ENCODE peak calls at places on chromosomes 5 and 9, in ten cellular contexts. X is AG10803, G is GM12865, S is astrocyte of the spinal cord, R is body of pancreas, N is HepG2, E is gastrocnemius medialis, P is brain microvascular endothelial cell, V is fibroblast of lung, K is endodermal cell. I is an unnamed sample.

GRCh38 chr5:35198681-35199080 is 31.6 kb downstream of the PRLR start:
- DNase-seq in X (peak), E (no peak), N (no peak), P (peak), V (peak), S (peak), R (no peak), G (no peak), K (peak), I (peak)

GRCh38 chr9:102740578-102740977 is 254.6 kb upstream of the CYLC2 start:
- DNase-seq in S (no peak), K (no peak), G (no peak), E (no peak), P (no peak), N (no peak), R (no peak), X (no peak), V (no peak), I (no peak)

GRCh38 chr9:2800385-2801179 is 43.3 kb downstream of the PUM3 start:
- DNase-seq in P (no peak), S (no peak), G (no peak), N (peak), E (no peak), K (no peak), V (peak), X (no peak), R (peak), I (peak)

GRCh38 chr5:151742870-151743294 is 15.5 kb downstream of the ATOX1 start:
- DNase-seq in P (peak), V (peak), E (no peak), K (peak), G (peak), S (peak), R (peak), N (peak), X (peak), I (peak)

GRCh38 chr5:10324519-10325370 is 17.0 kb upstream of the CMBL start:
- DNase-seq in K (peak), S (no peak), P (no peak), N (no peak), G (no peak), E (no peak), R (no peak), X (no peak), V (no peak), I (no peak)

GRCh38 chr5:31408814-31409213 is 123.1 kb downstream of the DROSHA start:
- DNase-seq in P (peak), N (no peak), K (no peak), G (no peak), R (no peak), E (no peak), V (peak), S (peak), X (peak), I (peak)

GRCh38 chr9:88537743-88538055 is 2.7 kb downstream of the NXNL2 start:
- DNase-seq in R (peak), E (no peak), V (peak), X (peak), S (peak), N (no peak), G (peak), P (peak), K (peak), I (peak)

GRCh38 chr5:108998216-108998615 is 250.5 kb downstream of the FER start:
- DNase-seq in V (no peak), P (no peak), E (no peak), G (no peak), X (no peak), K (no peak), N (no peak), S (no peak), R (no peak), I (no peak)

GRCh38 chr5:102668220-102668930 is 86.7 kb upstream of the PAM start:
- DNase-seq in R (no peak), G (no peak), K (no peak), X (no peak), V (no peak), S (no peak), E (no peak), P (no peak), N (no peak), I (no peak)

GRCh38 chr5:52449506-52449905 is 338.2 kb upstream of the ITGA1 start:
- DNase-seq in K (no peak), G (no peak), V (no peak), N (no peak), R (no peak), E (no peak), X (no peak), S (no peak), P (no peak), I (no peak)

GRCh38 chr9:122180633-122181032 is 20.9 kb downstream of the MORN5 start:
- DNase-seq in R (no peak), X (peak), G (no peak), V (peak), N (peak), P (peak), K (no peak), S (peak), E (no peak), I (peak)

GRCh38 chr5:109105631-109106267 is 304.0 kb downstream of the PJA2 start:
- DNase-seq in K (no peak), P (peak), V (peak), N (no peak), X (peak), G (no peak), E (no peak), S (peak), R (peak), I (peak)

GRCh38 chr9:21326526-21327139 is 8.6 kb downstream of the KLHL9 start:
- DNase-seq in S (peak), R (no peak), E (no peak), N (peak), P (no peak), X (peak), G (peak), K (no peak), V (peak), I (peak)

GRCh38 chr9:88322906-88323566 is 65.2 kb upstream of the SPIN1 start:
- DNase-seq in V (peak), G (peak), S (peak), N (no peak), K (no peak), R (peak), E (no peak), X (peak), P (peak), I (peak)

GRCh38 chr5:1118231-1118698 is 6.4 kb upstream of the SLC12A7 start:
- DNase-seq in P (no peak), E (no peak), V (no peak), R (no peak), S (no peak), K (no peak), G (no peak), X (no peak), N (no peak), I (peak)

GRCh38 chr9:134049236-134049635 is 18.6 kb downstream of the BRD3 start:
- DNase-seq in V (no peak), E (peak), S (no peak), P (no peak), G (no peak), K (no peak), X (no peak), N (no peak), R (peak), I (no peak)

GRCh38 chr9:93326056-93326455 is 125.4 kb upstream of the FAM120A start:
- DNase-seq in X (no peak), V (no peak), K (no peak), R (no peak), N (no peak), E (no peak), G (no peak), S (no peak), P (no peak), I (no peak)

GRCh38 chr9:116181853-116182610 is 28.4 kb downstream of the PAPPA start:
- DNase-seq in R (no peak), V (no peak), S (no peak), G (no peak), E (no peak), K (no peak), P (no peak), X (peak), N (no peak), I (no peak)

GRCh38 chr5:103086547-103086946 is 33.4 kb downstream of the GIN1 start:
- DNase-seq in E (no peak), R (no peak), P (no peak), X (no peak), G (no peak), S (no peak), K (no peak), V (no peak), N (no peak), I (no peak)

GRCh38 chr5:7317751-7318150 is 78.2 kb upstream of the ADCY2 start:
- DNase-seq in N (no peak), V (no peak), R (no peak), X (peak), P (no peak), S (no peak), G (no peak), K (no peak), E (no peak), I (no peak)

GRCh38 chr9:132548971-132549649 is 33.3 kb upstream of the BARHL1 start:
- DNase-seq in S (no peak), R (no peak), X (no peak), G (no peak), P (peak), N (peak), K (no peak), E (no peak), V (no peak), I (peak)

GRCh38 chr9:27487927-27488326 is 36.2 kb upstream of the IFNK start:
- DNase-seq in G (no peak), X (no peak), P (no peak), N (no peak), V (no peak), S (no peak), K (no peak), R (no peak), E (no peak), I (no peak)
- TF ChIP-seq CTCF in G (no peak), X (no peak), P (no peak), N (no peak), V (no peak), S (no peak), K (no peak), R (no peak), E (no peak), I (no peak)

GRCh38 chr9:109101202-109101595 is 18.5 kb downstream of the TMEM245 start:
- DNase-seq in P (no peak), X (no peak), V (no peak), N (no peak), R (no peak), G (no peak), E (no peak), K (no peak), S (no peak), I (no peak)
- H3K4me3 ChIP-seq in P (no peak), X (no peak), V (no peak), N (no peak), R (no peak), G (no peak), E (no peak), K (no peak), S (no peak), I (no peak)

GRCh38 chr5:138354926-138355378 is 2.5 kb downstream of the KDM3B start:
- DNase-seq in E (no peak), G (peak), P (peak), V (peak), X (peak), K (peak), S (peak), R (peak), N (peak), I (peak)
- TF ChIP-seq CTCF in E (no peak), G (no peak), P (no peak), V (no peak), X (peak), K (peak), S (no peak), R (no peak), N (peak), I (no peak)

DNA sequence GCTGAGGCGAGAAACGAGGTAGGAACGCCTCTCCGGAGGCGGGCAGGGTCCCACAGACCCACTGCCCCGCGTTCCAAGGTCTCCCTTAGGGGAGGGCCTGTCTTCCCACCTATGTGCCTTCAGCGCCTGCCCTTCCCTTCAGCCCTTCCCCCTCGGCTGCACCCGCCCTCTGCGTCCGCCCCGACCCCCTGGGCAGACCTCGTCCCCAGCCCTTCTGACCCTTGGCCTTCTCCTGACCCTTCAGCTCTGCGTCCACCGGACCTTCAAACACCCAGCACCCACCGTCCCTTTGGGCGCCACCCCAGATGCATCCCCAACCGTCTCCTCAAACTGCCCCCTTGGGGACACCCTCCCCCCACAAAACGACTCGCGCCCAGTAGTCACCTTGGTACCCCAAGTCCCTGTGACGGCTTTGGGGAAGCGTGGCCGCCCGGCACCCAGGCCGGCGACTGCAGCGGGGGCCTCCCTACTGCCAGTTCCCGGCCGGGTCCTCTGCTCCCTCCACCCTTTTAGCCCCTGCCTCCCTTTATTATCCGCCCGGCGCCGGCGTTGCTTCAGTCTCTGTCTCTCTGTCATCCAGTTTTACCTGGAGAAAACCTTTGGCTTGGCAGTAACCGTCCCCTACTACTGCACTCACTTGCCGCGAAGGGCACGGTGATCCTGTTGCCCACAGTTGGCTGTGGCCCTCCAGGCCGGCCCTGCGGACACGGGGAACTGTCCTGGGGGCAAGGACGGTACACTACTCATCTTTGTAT is 421 bp downstream of the RUSC2 start:
- DNase-seq in S (no peak), G (no peak), V (peak), E (peak), K (peak), P (no peak), X (no peak), N (no peak), R (peak), I (no peak)
- H3K4me3 ChIP-seq in S (peak), G (no peak), V (peak), E (peak), K (peak), P (peak), X (peak), N (peak), R (peak), I (peak)

DNA sequence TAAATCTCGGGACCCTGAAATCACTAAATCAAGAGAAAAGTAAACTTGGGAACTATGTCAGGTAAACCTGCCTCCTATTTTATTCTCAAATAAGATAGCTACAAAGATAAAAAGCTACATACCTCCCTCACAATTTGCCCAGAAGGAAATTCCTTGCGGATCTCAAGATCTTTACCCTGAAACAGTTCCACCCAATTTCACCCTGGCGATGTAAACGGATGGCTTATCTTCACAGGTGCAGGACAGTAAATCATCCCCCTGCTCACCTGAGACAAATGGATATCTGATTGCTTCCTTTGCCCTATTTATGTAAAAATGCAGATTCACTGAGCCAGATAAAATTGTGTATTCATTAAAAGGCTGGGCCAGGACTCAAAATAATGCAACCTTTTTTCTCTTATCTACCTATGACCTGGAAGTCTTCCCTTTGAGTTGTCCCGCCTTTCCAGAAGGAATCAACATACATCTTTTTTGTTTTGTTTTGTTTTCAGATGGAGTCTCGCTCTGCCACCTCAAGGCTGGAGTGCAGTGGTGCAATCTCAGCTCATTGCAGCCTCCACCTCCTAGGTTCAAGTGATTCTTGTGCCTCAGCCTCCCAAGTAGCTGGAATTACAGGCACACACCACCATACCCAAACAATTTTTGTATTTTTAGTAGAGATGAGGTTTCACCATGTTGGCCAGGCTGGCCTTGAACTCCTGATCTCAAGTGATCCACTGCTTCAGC is 13.8 kb downstream of the TMEM267 start:
- DNase-seq in X (no peak), V (no peak), E (no peak), K (no peak), N (no peak), S (no peak), P (no peak), G (no peak), R (no peak), I (no peak)
- TF ChIP-seq CTCF in X (no peak), V (no peak), E (no peak), K (peak), N (peak), S (no peak), P (no peak), G (no peak), R (no peak), I (no peak)

GRCh38 chr5:160033546-160034252 is 24.8 kb downstream of the TTC1 start:
- DNase-seq in S (no peak), N (no peak), V (no peak), X (no peak), E (no peak), K (no peak), R (no peak), P (no peak), G (no peak), I (no peak)

GRCh38 chr5:160029540-160030139 is 20.7 kb downstream of the TTC1 start:
- DNase-seq in R (no peak), P (no peak), S (no peak), E (no peak), X (no peak), G (no peak), K (no peak), V (no peak), N (no peak), I (no peak)

GRCh38 chr5:160029004-160029403 is 20.1 kb downstream of the TTC1 start:
- DNase-seq in P (no peak), K (no peak), R (no peak), G (no peak), N (no peak), X (peak), E (no peak), S (no peak), V (no peak), I (no peak)

GRCh38 chr5:160036243-160036642 is 27.3 kb downstream of the TTC1 start:
- DNase-seq in K (peak), S (no peak), R (no peak), E (no peak), P (no peak), V (no peak), N (no peak), X (no peak), G (no peak), I (no peak)

DNA sequence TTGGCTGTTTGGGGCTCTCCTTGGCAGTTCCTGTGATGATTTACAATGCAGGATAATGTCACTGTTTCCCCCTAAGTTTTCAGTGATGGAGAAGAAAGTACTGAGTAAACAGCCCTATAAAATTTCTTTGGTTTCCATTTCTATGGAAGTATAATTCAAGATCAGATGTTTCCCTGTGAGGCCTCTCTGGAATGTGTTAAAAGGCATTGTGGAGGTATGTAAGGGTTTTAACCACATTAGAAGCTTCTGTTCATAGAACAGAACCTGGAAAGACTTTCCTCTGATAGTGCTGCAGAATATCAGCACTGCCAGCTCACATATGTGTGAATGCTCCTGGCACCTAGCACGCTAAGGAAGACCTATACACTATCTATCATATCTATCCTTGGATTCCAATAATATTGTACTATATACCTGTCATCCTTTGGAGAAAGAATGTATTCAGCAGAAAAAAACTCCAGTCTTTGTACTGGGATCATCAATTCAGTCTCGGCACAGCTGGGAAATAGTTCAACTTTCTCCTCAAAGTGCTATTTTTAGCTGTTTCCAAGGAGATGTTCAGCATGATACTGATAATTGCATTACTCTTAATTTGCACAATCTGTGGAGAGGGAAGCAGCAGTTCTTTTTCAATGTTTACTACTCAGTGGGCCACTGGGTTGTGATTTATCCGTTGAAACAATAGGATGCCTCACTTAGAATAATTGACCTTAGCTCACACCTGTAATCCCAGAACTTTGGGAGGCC is 21.9 kb downstream of the TTC1 start:
- DNase-seq in N (no peak), P (no peak), K (no peak), G (no peak), X (peak), R (no peak), E (no peak), S (peak), V (peak), I (peak)
- H3K4me3 ChIP-seq in N (no peak), P (no peak), K (no peak), G (no peak), X (no peak), R (no peak), E (no peak), S (no peak), V (no peak), I (no peak)

GRCh38 chr5:20680718-20681302 is 692.8 kb upstream of the CDH18 start:
- DNase-seq in X (no peak), N (no peak), P (no peak), E (no peak), V (no peak), S (no peak), G (no peak), K (peak), R (no peak), I (no peak)

GRCh38 chr5:20683241-20683940 is 695.4 kb upstream of the CDH18 start:
- DNase-seq in R (no peak), G (no peak), N (no peak), V (no peak), S (no peak), K (no peak), P (no peak), E (no peak), X (no peak), I (no peak)

GRCh38 chr5:20678814-20679298 is 690.9 kb upstream of the CDH18 start:
- DNase-seq in S (peak), G (no peak), R (peak), N (no peak), K (no peak), V (peak), E (no peak), P (peak), X (peak), I (peak)

DNA sequence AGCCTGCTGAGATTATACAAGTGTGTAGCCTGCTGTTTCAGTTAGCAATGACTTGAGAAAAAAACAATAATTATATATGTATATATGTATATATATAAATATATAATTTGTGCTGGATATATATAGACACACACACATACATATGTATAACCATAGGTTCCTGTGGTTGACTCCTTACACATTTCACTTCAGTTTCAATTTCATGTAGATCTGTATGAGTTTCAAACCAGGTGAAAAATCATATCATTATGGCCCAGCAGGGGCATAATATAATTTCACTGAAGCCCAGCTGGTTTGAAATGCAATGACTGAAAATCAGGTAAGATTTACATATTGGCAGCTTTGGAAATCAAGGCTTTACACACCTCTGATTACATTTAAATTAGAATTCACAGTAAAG is 690.4 kb upstream of the CDH18 start:
- DNase-seq in V (no peak), E (no peak), K (no peak), N (no peak), G (no peak), S (peak), P (no peak), X (no peak), R (no peak), I (no peak)
- TF ChIP-seq CTCF in V (no peak), E (no peak), K (no peak), N (no peak), G (no peak), S (no peak), P (no peak), X (no peak), R (no peak), I (no peak)

DNA sequence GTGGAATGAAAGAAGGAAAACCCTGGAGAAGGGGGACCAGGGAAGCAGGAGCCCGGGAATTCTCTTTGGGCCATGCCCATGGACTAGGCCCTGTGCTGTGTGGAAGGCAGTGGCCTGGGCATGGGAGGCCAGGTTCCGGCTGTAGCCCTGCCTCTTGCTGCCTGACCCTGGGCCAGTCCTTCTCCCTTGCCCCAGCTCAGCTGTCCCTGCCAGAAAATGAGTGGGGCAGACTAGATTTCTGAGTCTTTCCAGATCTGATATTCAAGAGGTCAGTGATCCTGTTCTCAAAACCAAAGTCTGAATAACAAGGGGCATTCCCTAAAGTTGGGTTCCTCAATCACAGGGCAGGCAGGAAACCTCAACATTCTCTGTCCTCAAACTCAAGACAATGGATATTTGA is 24.8 kb upstream of the CORO2A start:
- DNase-seq in E (no peak), P (no peak), S (no peak), R (no peak), K (no peak), G (no peak), X (no peak), V (no peak), N (no peak), I (no peak)
- H3K4me3 ChIP-seq in E (no peak), P (no peak), S (no peak), R (no peak), K (no peak), G (no peak), X (no peak), V (no peak), N (no peak), I (no peak)